ENCODE peak calls at places on chromosomes 3 and 15, in five cellular contexts. S is PC-3, Y is HCT116, C is OCI-LY7, G is SK-N-SH. Z is an unnamed sample. For H4K20me1, the result is how much of the 10 kb centered on the place peaks cover.

GRCh38 chr3:188685789-188686188 is 486.0 kb upstream of the TPRG1 start:
- DNase-seq in S (no peak), Y (no peak), C (no peak), G (no peak), Z (no peak)

GRCh38 chr15:45628136-45628535 is 6.7 kb upstream of the SQOR start:
- DNase-seq in S (no peak), Y (no peak), C (no peak), G (no peak), Z (no peak)

GRCh38 chr3:141498592-141499223 is 11.9 kb downstream of the RASA2 start:
- DNase-seq in S (no peak), Y (no peak), C (peak), G (no peak), Z (no peak)

GRCh38 chr15:31306426-31307269 is 20.0 kb upstream of the KLF13 start:
- DNase-seq in S (no peak), Y (no peak), C (peak), G (no peak), Z (no peak)

GRCh38 chr15:33098082-33099058 is 96.1 kb downstream of the FMN1 start:
- DNase-seq in S (peak), Y (no peak), C (no peak), G (no peak), Z (peak)

GRCh38 chr3:39250116-39250747 is 29.6 kb downstream of the CX3CR1 start:
- DNase-seq in S (no peak), Y (no peak), C (no peak), G (no peak), Z (no peak)

GRCh38 chr15:52114656-52115055 is 2.1 kb upstream of the BCL2L10 start:
- DNase-seq in S (no peak), Y (no peak), C (no peak), G (no peak), Z (no peak)

GRCh38 chr3:38454179-38454883 is 641 bp downstream of the ACVR2B start:
- DNase-seq in S (peak), Y (no peak), C (peak), G (peak), Z (peak)

GRCh38 chr15:67823371-67824156 is 1.7 kb upstream of the SKOR1 start:
- DNase-seq in S (no peak), Y (no peak), C (peak), G (peak), Z (no peak)

GRCh38 chr3:190865828-190866227 is 3.3 kb upstream of the GMNC start:
- DNase-seq in S (peak), Y (no peak), C (no peak), G (no peak), Z (no peak)

GRCh38 chr3:65729553-65729952 is 309.2 kb downstream of the MAGI1 start:
- DNase-seq in S (no peak), Y (no peak), C (no peak), G (no peak), Z (peak)

GRCh38 chr3:115836944-115837343 is 213.6 kb downstream of the GAP43 start:
- DNase-seq in S (peak), Y (peak), C (peak), G (peak), Z (peak)

GRCh38 chr3:102090646-102091045 is 241.3 kb downstream of the NFKBIZ start:
- DNase-seq in S (peak), Y (no peak), C (no peak), G (no peak), Z (peak)

GRCh38 chr3:39350714-39351113 is 21.2 kb downstream of the CCR8 start:
- DNase-seq in S (no peak), Y (no peak), C (no peak), G (no peak), Z (no peak)

GRCh38 chr3:42582474-42583070 is 805 bp upstream of the SEC22C start:
- DNase-seq in S (no peak), Y (no peak), C (no peak), G (peak), Z (no peak)

GRCh38 chr3:181326637-181327223 is 337.2 kb upstream of the DNAJC19 start:
- DNase-seq in S (peak), Y (peak), C (peak), G (no peak), Z (peak)

GRCh38 chr3:132255041-132255745 is 62.0 kb upstream of the ACP3 start:
- DNase-seq in S (peak), Y (no peak), C (no peak), G (no peak), Z (peak)

GRCh38 chr3:41216422-41216821 is 17.1 kb downstream of the CTNNB1 start:
- DNase-seq in S (no peak), Y (no peak), C (no peak), G (no peak), Z (no peak)
- H4K20me1 ChIP-seq in S (half or more), Y (half or more), C (half or more), G (half or more), Z (half or more)

GRCh38 chr3:55718475-55718874 is 231.4 kb upstream of the WNT5A start:
- DNase-seq in S (no peak), Y (no peak), C (no peak), G (peak), Z (peak)
- H3K4me3 ChIP-seq in S (no peak), Y (no peak), C (no peak), G (no peak), Z (no peak)

GRCh38 chr3:13288732-13289718 is 131.1 kb downstream of the NUP210 start:
- DNase-seq in S (no peak), Y (no peak), C (no peak), G (no peak), Z (no peak)

GRCh38 chr3:13287833-13288232 is 132.3 kb downstream of the NUP210 start:
- DNase-seq in S (no peak), Y (no peak), C (no peak), G (no peak), Z (no peak)

GRCh38 chr3:13290941-13291340 is 129.2 kb downstream of the NUP210 start:
- DNase-seq in S (no peak), Y (no peak), C (no peak), G (no peak), Z (no peak)

GRCh38 chr3:13292371-13292770 is 127.8 kb downstream of the NUP210 start:
- DNase-seq in S (no peak), Y (no peak), C (no peak), G (no peak), Z (no peak)

DNA sequence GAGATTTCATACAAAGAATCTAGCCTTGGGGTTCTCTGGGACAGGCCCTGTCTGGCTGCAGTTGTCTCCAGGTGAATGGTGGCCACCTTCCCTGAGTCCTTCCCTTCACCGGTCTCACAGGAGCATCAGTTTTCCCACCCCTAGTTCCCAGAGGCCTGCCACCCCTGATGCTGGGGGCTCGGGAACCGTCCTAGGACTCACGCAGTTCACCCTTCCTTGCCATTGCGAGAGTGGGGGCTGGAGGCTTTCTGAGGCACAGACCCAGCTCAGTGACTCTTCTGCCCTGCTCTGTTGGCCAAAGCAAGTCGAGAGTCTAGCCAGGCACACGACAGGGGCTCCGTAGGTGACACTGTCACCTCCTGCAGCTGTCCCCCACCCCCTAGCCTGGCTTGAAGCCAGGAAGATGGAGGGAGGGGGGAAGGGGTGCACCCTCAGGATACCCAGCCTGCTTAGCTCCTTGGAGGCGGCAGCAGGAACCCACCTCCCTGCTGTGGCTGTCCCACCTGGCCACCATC is 130.3 kb downstream of the NUP210 start:
- DNase-seq in S (no peak), Y (no peak), C (no peak), G (no peak), Z (no peak)
- TF ChIP-seq EZH2phosphoT487 in S (no peak), Y (no peak), C (no peak), G (no peak), Z (no peak)

GRCh38 chr15:88912500-88912921 is 668 bp downstream of the MFGE8 start:
- DNase-seq in S (no peak), Y (no peak), C (no peak), G (peak), Z (peak)

GRCh38 chr15:88913850-88914169 is 631 bp upstream of the MFGE8 start:
- DNase-seq in S (no peak), Y (no peak), C (no peak), G (no peak), Z (no peak)

GRCh38 chr15:88917764-88918163 is 4.6 kb upstream of the MFGE8 start:
- DNase-seq in S (peak), Y (no peak), C (no peak), G (no peak), Z (no peak)

GRCh38 chr15:88913017-88913849 is at the start of gene MFGE8:
- DNase-seq in S (peak), Y (no peak), C (peak), G (peak), Z (peak)

DNA sequence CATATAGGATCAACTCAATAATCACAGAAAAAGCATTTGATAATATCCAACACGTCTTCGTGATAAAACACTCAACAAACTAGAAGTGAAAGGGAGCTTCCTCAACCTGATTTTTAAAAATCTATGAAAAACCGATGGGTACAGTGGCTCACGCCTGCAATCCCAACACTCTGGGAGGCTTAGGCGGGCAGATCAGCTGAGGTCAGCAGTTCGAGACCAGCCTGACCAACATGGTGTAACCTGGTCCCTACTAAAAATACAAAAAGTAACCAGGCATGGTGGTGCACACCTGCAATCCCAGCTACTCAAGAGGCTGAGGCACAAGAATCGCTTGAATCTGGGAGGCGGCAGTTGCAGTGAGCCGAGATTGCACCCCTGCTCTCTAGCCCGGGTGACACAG is 2.2 kb upstream of the MFGE8 start:
- DNase-seq in S (no peak), Y (no peak), C (no peak), G (no peak), Z (no peak)
- H4K20me1 ChIP-seq in S (under half), Y (under half), C (under half), G (under half), Z (under half)

DNA sequence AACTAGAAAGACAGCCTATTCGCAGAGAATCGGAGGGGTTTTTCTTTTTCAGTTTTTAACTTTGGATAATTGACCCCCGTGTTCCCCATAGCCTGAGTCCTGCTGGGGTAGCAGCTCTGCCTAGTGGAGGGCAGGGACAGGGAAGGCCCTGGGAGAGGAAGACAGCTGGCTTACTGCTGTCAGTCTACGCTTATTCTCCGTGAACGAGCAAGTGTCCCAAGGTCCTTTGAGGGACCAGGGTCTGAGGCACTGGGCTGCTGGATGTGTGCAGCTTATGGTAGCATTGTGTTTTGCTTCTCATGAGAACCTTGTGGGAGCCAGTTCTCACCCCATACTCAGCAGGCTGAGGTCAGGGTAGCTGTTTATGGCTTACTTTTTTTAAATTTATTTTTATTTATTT is 3.0 kb downstream of the LIMD1 start:
- DNase-seq in S (no peak), Y (no peak), C (peak), G (no peak), Z (no peak)
- H3K4me3 ChIP-seq in S (peak), Y (no peak), C (peak), G (no peak), Z (peak)

DNA sequence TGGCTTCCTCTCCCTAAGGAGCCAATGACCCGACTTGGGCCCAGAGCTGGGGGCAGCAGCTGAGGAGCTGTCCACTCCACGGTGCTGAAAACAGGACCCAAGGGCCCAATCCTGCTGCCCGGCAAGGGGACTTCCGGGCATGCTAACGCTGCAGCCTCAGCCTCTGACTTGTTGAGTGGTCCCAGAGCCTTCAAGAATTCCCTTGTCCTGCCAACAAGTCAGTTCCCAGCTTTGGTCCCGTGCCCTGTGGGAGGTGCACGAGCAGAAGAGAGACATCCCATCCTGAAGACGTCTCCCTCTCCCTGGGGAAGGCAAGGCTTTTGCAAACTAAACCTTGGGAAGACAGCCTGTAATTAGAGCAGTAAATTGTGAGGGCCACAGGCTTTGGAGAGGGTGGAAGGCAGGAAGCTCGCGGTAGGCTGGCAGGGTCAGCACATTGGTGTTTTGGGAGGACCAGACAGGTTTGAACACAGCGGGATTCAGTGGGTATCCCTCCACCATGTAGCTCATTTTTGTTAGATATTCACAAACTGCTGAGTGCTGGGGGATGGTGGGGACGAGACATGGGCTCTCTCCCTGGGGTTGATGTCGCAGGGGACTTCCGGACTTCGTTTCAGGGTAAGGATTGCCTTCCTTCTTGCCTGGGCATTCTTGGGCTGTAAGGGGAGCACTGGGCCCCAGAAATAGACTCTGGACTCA is 29.8 kb upstream of the PRR23E start:
- DNase-seq in S (peak), Y (no peak), C (no peak), G (no peak), Z (no peak)
- TF ChIP-seq EZH2phosphoT487 in S (no peak), Y (no peak), C (no peak), G (no peak), Z (no peak)

DNA sequence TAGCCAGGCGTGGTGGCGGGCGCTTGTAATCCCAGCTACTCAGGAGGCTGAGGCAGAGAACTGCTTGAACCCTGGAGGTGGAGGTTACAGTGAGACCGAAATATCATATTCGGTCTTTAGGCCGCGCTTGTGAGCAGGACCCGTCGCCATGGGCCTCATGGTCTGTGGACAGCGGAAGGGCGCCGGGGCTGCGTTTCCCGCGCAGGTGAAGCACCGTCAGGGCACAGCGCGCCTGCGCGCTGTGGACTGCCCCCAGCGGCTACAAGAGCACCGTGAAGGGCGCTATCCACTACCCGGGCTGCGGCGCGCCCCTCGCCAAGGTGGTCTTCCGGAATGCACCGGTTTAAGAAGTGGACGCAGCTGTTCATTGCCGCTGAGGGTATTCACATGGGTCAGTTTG is 482.0 kb upstream of the NAALADL2 start:
- DNase-seq in S (no peak), Y (no peak), C (no peak), G (no peak), Z (no peak)
- H4K20me1 ChIP-seq in S (under half), Y (under half), C (under half), G (under half), Z (under half)

GRCh38 chr15:76336254-76337046 is at the start of gene ISL2:
- DNase-seq in S (peak), Y (peak), C (peak), G (peak), Z (peak)
- H3K4me3 ChIP-seq in S (peak), Y (peak), C (peak), G (peak), Z (peak)